ENCODE peak calls at places on chromosome 3, in seven cellular contexts. One of them, this sample, is unnamed.

GRCh38 chr3:156483961-156484787 is 70.7 kb downstream of the SSR3 start:
- DNase-seq in cardiac fibroblast: peak
- DNase-seq in activated T-cell treated with anti-CD3 and anti-CD28 coated beads, Interleukin-2, amount 50 U/mL, for 24 hours: peak
- DNase-seq in amniotic epithelial cell: peak
- DNase-seq in osteocyte: no peak
- DNase-seq in esophagus muscularis mucosa: no peak
- DNase-seq in pancreas: no peak
- DNase-seq in this sample: peak

GRCh38 chr3:171940250-171940649 is 97.1 kb downstream of the TMEM212 start:
- DNase-seq in pancreas: no peak
- DNase-seq in activated T-cell treated with anti-CD3 and anti-CD28 coated beads, Interleukin-2, amount 50 U/mL, for 24 hours: no peak
- DNase-seq in cardiac fibroblast: no peak
- DNase-seq in esophagus muscularis mucosa: no peak
- DNase-seq in osteocyte: no peak
- DNase-seq in amniotic epithelial cell: no peak
- DNase-seq in this sample: no peak

GRCh38 chr3:79845546-79845945 is 77.7 kb upstream of the ROBO1 start:
- DNase-seq in esophagus muscularis mucosa: no peak
- DNase-seq in osteocyte: no peak
- DNase-seq in amniotic epithelial cell: no peak
- DNase-seq in cardiac fibroblast: peak
- DNase-seq in activated T-cell treated with anti-CD3 and anti-CD28 coated beads, Interleukin-2, amount 50 U/mL, for 24 hours: no peak
- DNase-seq in pancreas: no peak
- DNase-seq in this sample: no peak

GRCh38 chr3:46664971-46665762 is 28.3 kb downstream of the ALS2CL start:
- DNase-seq in esophagus muscularis mucosa: no peak
- DNase-seq in osteocyte: no peak
- DNase-seq in amniotic epithelial cell: no peak
- DNase-seq in activated T-cell treated with anti-CD3 and anti-CD28 coated beads, Interleukin-2, amount 50 U/mL, for 24 hours: no peak
- DNase-seq in pancreas: no peak
- DNase-seq in cardiac fibroblast: no peak
- DNase-seq in this sample: no peak

GRCh38 chr3:128550471-128551126 is 57.6 kb upstream of the GATA2 start:
- DNase-seq in pancreas: no peak
- DNase-seq in cardiac fibroblast: no peak
- DNase-seq in amniotic epithelial cell: no peak
- DNase-seq in activated T-cell treated with anti-CD3 and anti-CD28 coated beads, Interleukin-2, amount 50 U/mL, for 24 hours: no peak
- DNase-seq in osteocyte: peak
- DNase-seq in esophagus muscularis mucosa: peak
- DNase-seq in this sample: no peak

GRCh38 chr3:101532783-101533602 is 20.0 kb upstream of the SENP7 start:
- DNase-seq in osteocyte: no peak
- DNase-seq in esophagus muscularis mucosa: no peak
- DNase-seq in activated T-cell treated with anti-CD3 and anti-CD28 coated beads, Interleukin-2, amount 50 U/mL, for 24 hours: no peak
- DNase-seq in pancreas: no peak
- DNase-seq in cardiac fibroblast: no peak
- DNase-seq in amniotic epithelial cell: no peak
- DNase-seq in this sample: no peak

GRCh38 chr3:97510795-97511194 is 253.8 kb upstream of the ARL6 start:
- DNase-seq in activated T-cell treated with anti-CD3 and anti-CD28 coated beads, Interleukin-2, amount 50 U/mL, for 24 hours: no peak
- DNase-seq in pancreas: no peak
- DNase-seq in amniotic epithelial cell: no peak
- DNase-seq in cardiac fibroblast: no peak
- DNase-seq in osteocyte: no peak
- DNase-seq in esophagus muscularis mucosa: no peak
- DNase-seq in this sample: no peak

GRCh38 chr3:49132437-49133225 is at the start of gene LAMB2:
- DNase-seq in osteocyte: peak
- DNase-seq in amniotic epithelial cell: peak
- DNase-seq in activated T-cell treated with anti-CD3 and anti-CD28 coated beads, Interleukin-2, amount 50 U/mL, for 24 hours: no peak
- DNase-seq in cardiac fibroblast: peak
- DNase-seq in pancreas: peak
- DNase-seq in esophagus muscularis mucosa: peak
- DNase-seq in this sample: peak

GRCh38 chr3:194987571-194988494 is 283.1 kb downstream of the XXYLT1 start:
- DNase-seq in amniotic epithelial cell: no peak
- DNase-seq in cardiac fibroblast: no peak
- DNase-seq in esophagus muscularis mucosa: no peak
- DNase-seq in osteocyte: peak
- DNase-seq in activated T-cell treated with anti-CD3 and anti-CD28 coated beads, Interleukin-2, amount 50 U/mL, for 24 hours: no peak
- DNase-seq in pancreas: no peak
- DNase-seq in this sample: no peak

GRCh38 chr3:85821130-85821756 is 862.5 kb downstream of the CADM2 start:
- DNase-seq in pancreas: no peak
- DNase-seq in esophagus muscularis mucosa: no peak
- DNase-seq in activated T-cell treated with anti-CD3 and anti-CD28 coated beads, Interleukin-2, amount 50 U/mL, for 24 hours: no peak
- DNase-seq in amniotic epithelial cell: no peak
- DNase-seq in cardiac fibroblast: peak
- DNase-seq in osteocyte: no peak
- DNase-seq in this sample: no peak

GRCh38 chr3:81699921-81700320 is 61.5 kb downstream of the GBE1 start:
- DNase-seq in cardiac fibroblast: no peak
- DNase-seq in amniotic epithelial cell: no peak
- DNase-seq in pancreas: no peak
- DNase-seq in activated T-cell treated with anti-CD3 and anti-CD28 coated beads, Interleukin-2, amount 50 U/mL, for 24 hours: no peak
- DNase-seq in osteocyte: no peak
- DNase-seq in esophagus muscularis mucosa: no peak
- DNase-seq in this sample: no peak

GRCh38 chr3:174337227-174337626 is 521.9 kb upstream of the NAALADL2 start:
- DNase-seq in activated T-cell treated with anti-CD3 and anti-CD28 coated beads, Interleukin-2, amount 50 U/mL, for 24 hours: no peak
- DNase-seq in pancreas: no peak
- DNase-seq in osteocyte: no peak
- DNase-seq in amniotic epithelial cell: no peak
- DNase-seq in cardiac fibroblast: peak
- DNase-seq in esophagus muscularis mucosa: no peak
- DNase-seq in this sample: no peak

GRCh38 chr3:112425858-112426750 is 73.2 kb downstream of the BTLA start:
- DNase-seq in activated T-cell treated with anti-CD3 and anti-CD28 coated beads, Interleukin-2, amount 50 U/mL, for 24 hours: no peak
- DNase-seq in esophagus muscularis mucosa: no peak
- DNase-seq in amniotic epithelial cell: no peak
- DNase-seq in cardiac fibroblast: no peak
- DNase-seq in pancreas: no peak
- DNase-seq in osteocyte: no peak
- DNase-seq in this sample: no peak

GRCh38 chr3:145116769-145117168 is 1044.2 kb downstream of the PLOD2 start:
- DNase-seq in osteocyte: no peak
- DNase-seq in activated T-cell treated with anti-CD3 and anti-CD28 coated beads, Interleukin-2, amount 50 U/mL, for 24 hours: no peak
- DNase-seq in cardiac fibroblast: no peak
- DNase-seq in esophagus muscularis mucosa: no peak
- DNase-seq in pancreas: no peak
- DNase-seq in amniotic epithelial cell: no peak
- DNase-seq in this sample: no peak

GRCh38 chr3:9951962-9952805 is at the start of gene PRRT3:
- DNase-seq in osteocyte: no peak
- DNase-seq in pancreas: peak
- DNase-seq in activated T-cell treated with anti-CD3 and anti-CD28 coated beads, Interleukin-2, amount 50 U/mL, for 24 hours: peak
- DNase-seq in cardiac fibroblast: peak
- DNase-seq in esophagus muscularis mucosa: no peak
- DNase-seq in amniotic epithelial cell: peak
- DNase-seq in this sample: no peak

GRCh38 chr3:40299721-40300335 is 9.7 kb upstream of the EIF1B start:
- DNase-seq in cardiac fibroblast: peak
- DNase-seq in esophagus muscularis mucosa: no peak
- DNase-seq in activated T-cell treated with anti-CD3 and anti-CD28 coated beads, Interleukin-2, amount 50 U/mL, for 24 hours: no peak
- DNase-seq in pancreas: no peak
- DNase-seq in amniotic epithelial cell: peak
- DNase-seq in osteocyte: no peak
- DNase-seq in this sample: no peak

GRCh38 chr3:72655151-72655551 is 193.1 kb downstream of the SHQ1 start:
- DNase-seq in osteocyte: no peak
- DNase-seq in esophagus muscularis mucosa: no peak
- DNase-seq in cardiac fibroblast: no peak
- DNase-seq in activated T-cell treated with anti-CD3 and anti-CD28 coated beads, Interleukin-2, amount 50 U/mL, for 24 hours: no peak
- DNase-seq in pancreas: no peak
- DNase-seq in amniotic epithelial cell: no peak
- DNase-seq in this sample: no peak

GRCh38 chr3:107064445-107065060 is 312.7 kb upstream of the CCDC54 start:
- DNase-seq in amniotic epithelial cell: peak
- DNase-seq in activated T-cell treated with anti-CD3 and anti-CD28 coated beads, Interleukin-2, amount 50 U/mL, for 24 hours: peak
- DNase-seq in pancreas: no peak
- DNase-seq in cardiac fibroblast: peak
- DNase-seq in esophagus muscularis mucosa: no peak
- DNase-seq in osteocyte: no peak
- DNase-seq in this sample: peak

GRCh38 chr3:71489315-71489761 is 94.2 kb downstream of the FOXP1 start:
- DNase-seq in activated T-cell treated with anti-CD3 and anti-CD28 coated beads, Interleukin-2, amount 50 U/mL, for 24 hours: no peak
- DNase-seq in pancreas: no peak
- DNase-seq in cardiac fibroblast: no peak
- DNase-seq in osteocyte: no peak
- DNase-seq in esophagus muscularis mucosa: no peak
- DNase-seq in amniotic epithelial cell: no peak
- DNase-seq in this sample: no peak

GRCh38 chr3:105553851-105554250 is 187.1 kb downstream of the ALCAM start:
- DNase-seq in activated T-cell treated with anti-CD3 and anti-CD28 coated beads, Interleukin-2, amount 50 U/mL, for 24 hours: no peak
- DNase-seq in osteocyte: no peak
- DNase-seq in cardiac fibroblast: peak
- DNase-seq in amniotic epithelial cell: peak
- DNase-seq in esophagus muscularis mucosa: no peak
- DNase-seq in pancreas: no peak
- DNase-seq in this sample: no peak

GRCh38 chr3:192899540-192899982 is 18.1 kb downstream of the MB21D2 start:
- DNase-seq in pancreas: no peak
- DNase-seq in cardiac fibroblast: peak
- DNase-seq in esophagus muscularis mucosa: no peak
- DNase-seq in osteocyte: no peak
- DNase-seq in amniotic epithelial cell: peak
- DNase-seq in activated T-cell treated with anti-CD3 and anti-CD28 coated beads, Interleukin-2, amount 50 U/mL, for 24 hours: no peak
- DNase-seq in this sample: no peak

GRCh38 chr3:97579365-97579764 is 185.2 kb upstream of the ARL6 start:
- DNase-seq in amniotic epithelial cell: no peak
- DNase-seq in pancreas: no peak
- DNase-seq in cardiac fibroblast: no peak
- DNase-seq in osteocyte: no peak
- DNase-seq in esophagus muscularis mucosa: no peak
- DNase-seq in activated T-cell treated with anti-CD3 and anti-CD28 coated beads, Interleukin-2, amount 50 U/mL, for 24 hours: no peak
- DNase-seq in this sample: no peak

GRCh38 chr3:144645300-144645699 is 673.7 kb downstream of the DIPK2A start:
- DNase-seq in esophagus muscularis mucosa: no peak
- DNase-seq in osteocyte: no peak
- DNase-seq in activated T-cell treated with anti-CD3 and anti-CD28 coated beads, Interleukin-2, amount 50 U/mL, for 24 hours: no peak
- DNase-seq in pancreas: no peak
- DNase-seq in amniotic epithelial cell: no peak
- DNase-seq in cardiac fibroblast: no peak
- DNase-seq in this sample: no peak

GRCh38 chr3:134017490-134017889 is 12.2 kb downstream of the SLCO2A1 start:
- DNase-seq in cardiac fibroblast: no peak
- DNase-seq in activated T-cell treated with anti-CD3 and anti-CD28 coated beads, Interleukin-2, amount 50 U/mL, for 24 hours: no peak
- DNase-seq in pancreas: no peak
- DNase-seq in osteocyte: peak
- DNase-seq in amniotic epithelial cell: no peak
- DNase-seq in esophagus muscularis mucosa: no peak
- DNase-seq in this sample: peak

GRCh38 chr3:195921334-195921771 is 13.0 kb upstream of the TNK2 start:
- DNase-seq in cardiac fibroblast: no peak
- DNase-seq in osteocyte: no peak
- DNase-seq in esophagus muscularis mucosa: no peak
- DNase-seq in pancreas: peak
- DNase-seq in activated T-cell treated with anti-CD3 and anti-CD28 coated beads, Interleukin-2, amount 50 U/mL, for 24 hours: no peak
- DNase-seq in amniotic epithelial cell: no peak
- DNase-seq in this sample: peak

GRCh38 chr3:46202476-46202875 is 5.6 kb downstream of the CCR1 start:
- DNase-seq in pancreas: no peak
- DNase-seq in amniotic epithelial cell: no peak
- DNase-seq in activated T-cell treated with anti-CD3 and anti-CD28 coated beads, Interleukin-2, amount 50 U/mL, for 24 hours: no peak
- DNase-seq in osteocyte: no peak
- DNase-seq in esophagus muscularis mucosa: peak
- DNase-seq in cardiac fibroblast: no peak
- DNase-seq in this sample: no peak

GRCh38 chr3:191246628-191247027 is 47.6 kb downstream of the OSTN start:
- DNase-seq in osteocyte: no peak
- DNase-seq in cardiac fibroblast: peak
- DNase-seq in activated T-cell treated with anti-CD3 and anti-CD28 coated beads, Interleukin-2, amount 50 U/mL, for 24 hours: no peak
- DNase-seq in pancreas: no peak
- DNase-seq in amniotic epithelial cell: peak
- DNase-seq in esophagus muscularis mucosa: no peak
- DNase-seq in this sample: no peak

GRCh38 chr3:113264741-113265140 is 53.4 kb downstream of the BOC start:
- DNase-seq in pancreas: no peak
- DNase-seq in esophagus muscularis mucosa: no peak
- DNase-seq in cardiac fibroblast: no peak
- DNase-seq in amniotic epithelial cell: no peak
- DNase-seq in osteocyte: no peak
- DNase-seq in activated T-cell treated with anti-CD3 and anti-CD28 coated beads, Interleukin-2, amount 50 U/mL, for 24 hours: no peak
- DNase-seq in this sample: peak

GRCh38 chr3:124859025-124859424 is 28.1 kb downstream of the ITGB5 start:
- DNase-seq in pancreas: no peak
- DNase-seq in amniotic epithelial cell: peak
- DNase-seq in esophagus muscularis mucosa: no peak
- DNase-seq in activated T-cell treated with anti-CD3 and anti-CD28 coated beads, Interleukin-2, amount 50 U/mL, for 24 hours: no peak
- DNase-seq in cardiac fibroblast: peak
- DNase-seq in osteocyte: no peak
- DNase-seq in this sample: peak